ENCODE peak calls at places on chromosomes 16 and 17, in four cellular contexts. K is K562, H is GM12878, O is HCT116. X is an unnamed sample.

GRCh38 chr17:35116845-35117244 is 2.8 kb downstream of the RAD51D start:
- DNase-seq in K (no peak), H (no peak), O (no peak), X (no peak)

GRCh38 chr17:31593806-31594205 is 202.3 kb downstream of the RAB11FIP4 start:
- DNase-seq in K (no peak), H (no peak), O (no peak), X (no peak)

GRCh38 chr17:76138234-76138895 is 2.7 kb downstream of the FOXJ1 start:
- DNase-seq in K (no peak), H (no peak), O (no peak), X (no peak)

GRCh38 chr16:73771196-73771595 is 525.4 kb upstream of the PSMD7 start:
- DNase-seq in K (no peak), H (no peak), O (no peak), X (no peak)

GRCh38 chr16:27625050-27625697 is 75.2 kb downstream of the KATNIP start:
- DNase-seq in K (no peak), H (no peak), O (no peak), X (no peak)

GRCh38 chr16:11429823-11430222 is 84.6 kb downstream of the RMI2 start:
- DNase-seq in K (no peak), H (no peak), O (no peak), X (no peak)

GRCh38 chr17:82095777-82096708 is 2.0 kb downstream of the FASN start:
- DNase-seq in K (no peak), H (no peak), O (no peak), X (no peak)

GRCh38 chr16:65936096-65936495 is 430.4 kb upstream of the CDH5 start:
- DNase-seq in K (no peak), H (no peak), O (no peak), X (no peak)

GRCh38 chr17:72563952-72564351 is 443.1 kb downstream of the SOX9 start:
- DNase-seq in K (no peak), H (no peak), O (no peak), X (no peak)

GRCh38 chr16:87178177-87178863 is 138.9 kb downstream of the C16orf95 start:
- DNase-seq in K (no peak), H (no peak), O (no peak), X (no peak)

GRCh38 chr17:2292100-2292499 is 11.5 kb downstream of the SMG6 start:
- DNase-seq in K (no peak), H (no peak), O (no peak), X (no peak)

GRCh38 chr17:72119280-72119962 is 1.4 kb upstream of the SOX9 start:
- DNase-seq in K (no peak), H (no peak), O (no peak), X (no peak)

GRCh38 chr17:40323317-40323716 is 14.3 kb downstream of the RARA start:
- DNase-seq in K (no peak), H (no peak), O (no peak), X (no peak)

GRCh38 chr17:75103601-75104554 is 5.9 kb upstream of the ARMC7 start:
- DNase-seq in K (no peak), H (no peak), O (no peak), X (no peak)

GRCh38 chr16:57165923-57166322 is 19.9 kb downstream of the PSME3IP1 start:
- DNase-seq in K (no peak), H (no peak), O (no peak), X (no peak)

GRCh38 chr16:11914759-11915643 is 755 bp downstream of the GSPT1 start:
- DNase-seq in K (peak), H (no peak), O (no peak), X (peak)

GRCh38 chr17:62689441-62690167 is 62.1 kb downstream of the MRC2 start:
- DNase-seq in K (no peak), H (no peak), O (no peak), X (no peak)

GRCh38 chr16:12901597-12902436 is at the start of gene SHISA9:
- DNase-seq in K (no peak), H (no peak), O (no peak), X (peak)

GRCh38 chr16:54193656-54194007 is 93.0 kb downstream of the IRX3 start:
- DNase-seq in K (peak), H (peak), O (peak), X (peak)

GRCh38 chr16:12213180-12213579 is 236.6 kb downstream of the SNX29 start:
- DNase-seq in K (no peak), H (no peak), O (no peak), X (no peak)

GRCh38 chr17:70168044-70168978 is 1.0 kb upstream of the KCNJ2 start:
- DNase-seq in K (peak), H (no peak), O (no peak), X (peak)

GRCh38 chr16:57091200-57091989 is 988 bp upstream of the CPNE2 start:
- DNase-seq in K (no peak), H (no peak), O (peak), X (peak)

GRCh38 chr17:42287305-42288077 is 807 bp upstream of the STAT5A start:
- DNase-seq in K (peak), H (peak), O (no peak), X (no peak)

GRCh38 chr16:4420703-4421102 is 4.3 kb upstream of the CORO7 start:
- DNase-seq in K (no peak), H (no peak), O (no peak), X (no peak)

GRCh38 chr17:81713556-81714411 is 1.7 kb downstream of the SLC25A10 start:
- DNase-seq in K (peak), H (no peak), O (no peak), X (no peak)

GRCh38 chr16:57134982-57135381 is 42.6 kb downstream of the CPNE2 start:
- DNase-seq in K (no peak), H (no peak), O (no peak), X (no peak)

GRCh38 chr16:76683051-76683450 is 405.9 kb downstream of the CNTNAP4 start:
- DNase-seq in K (no peak), H (no peak), O (no peak), X (no peak)

GRCh38 chr16:48676836-48677235 is 66.9 kb upstream of the N4BP1 start:
- DNase-seq in K (no peak), H (no peak), O (no peak), X (no peak)
- TF ChIP-seq EGR1 in K (no peak), H (no peak), O (no peak), X (no peak)

DNA sequence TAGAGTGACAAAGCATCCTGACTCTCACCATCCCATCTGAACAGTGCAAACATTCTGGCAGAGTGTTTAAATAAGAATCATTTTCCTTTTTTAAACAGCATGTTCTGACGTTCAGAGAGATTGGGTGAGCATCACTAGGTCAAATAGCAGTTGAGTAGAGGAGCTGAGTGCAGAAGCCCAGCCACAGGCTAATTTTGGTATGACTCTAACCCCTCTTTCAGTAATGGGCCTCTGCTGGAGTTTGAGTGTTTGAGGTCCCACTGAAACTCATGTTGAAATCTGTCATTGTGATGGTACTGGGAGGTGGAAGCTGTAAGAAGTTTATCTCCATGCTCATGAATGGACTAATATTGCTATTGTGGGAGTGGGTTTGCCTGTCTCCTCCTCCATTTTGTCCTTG is 194.4 kb downstream of the SALL1 start:
- DNase-seq in K (no peak), H (no peak), O (no peak), X (no peak)
- TF ChIP-seq EGR1 in K (no peak), H (no peak), O (no peak), X (no peak)

GRCh38 chr17:56675876-56676660 is 82.6 kb downstream of the NOG start:
- DNase-seq in K (no peak), H (no peak), O (no peak), X (no peak)
- TF ChIP-seq EGR1 in K (no peak), H (no peak), O (no peak), X (no peak)

GRCh38 chr16:48491517-48491916 is 106.3 kb upstream of the SIAH1 start:
- DNase-seq in K (no peak), H (no peak), O (no peak), X (no peak)
- TF ChIP-seq EGR1 in K (no peak), H (no peak), O (no peak), X (no peak)

DNA sequence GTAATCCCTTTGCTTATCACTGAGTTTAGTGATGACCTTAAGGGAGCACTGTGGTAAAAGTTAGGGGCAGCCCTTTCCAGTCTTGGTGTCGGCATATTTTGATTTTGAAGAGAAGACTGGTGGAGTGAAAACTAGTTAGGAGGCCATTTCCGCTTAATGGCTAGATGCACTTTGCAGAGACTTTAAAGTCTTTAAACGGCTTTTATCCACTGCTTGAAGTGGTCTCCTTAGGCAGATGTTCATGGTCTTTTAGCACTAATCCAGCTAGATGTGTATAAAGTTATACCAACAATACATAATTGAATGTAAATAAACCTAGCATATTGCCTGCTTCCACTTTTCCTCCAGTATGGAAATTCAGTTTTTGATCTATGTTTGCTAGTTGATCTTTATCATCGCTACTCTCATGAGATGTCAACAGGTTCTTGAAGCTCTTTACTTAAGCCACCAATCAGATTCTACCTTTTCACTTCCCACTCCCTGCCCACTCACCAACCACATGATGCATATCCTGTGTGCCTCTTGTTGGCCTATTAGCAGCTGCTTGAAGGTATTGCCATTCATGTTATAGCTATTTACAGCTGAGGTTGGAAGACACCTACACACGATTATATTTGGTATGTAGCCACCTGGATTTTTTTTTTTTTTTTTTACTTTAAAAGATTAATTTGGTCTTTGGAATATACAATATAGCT is 132.0 kb downstream of the NLK start:
- DNase-seq in K (no peak), H (peak), O (no peak), X (no peak)
- TF ChIP-seq EGR1 in K (peak), H (no peak), O (no peak), X (no peak)

GRCh38 chr16:50547340-50547865 is 793 bp upstream of the NKD1 start:
- DNase-seq in K (peak), H (peak), O (peak), X (peak)
- TF ChIP-seq EGR1 in K (no peak), H (no peak), O (no peak), X (no peak)

GRCh38 chr16:1987198-1987597 is 2.6 kb upstream of the SYNGR3 start:
- DNase-seq in K (no peak), H (no peak), O (no peak), X (no peak)
- TF ChIP-seq EGR1 in K (no peak), H (no peak), O (no peak), X (no peak)

DNA sequence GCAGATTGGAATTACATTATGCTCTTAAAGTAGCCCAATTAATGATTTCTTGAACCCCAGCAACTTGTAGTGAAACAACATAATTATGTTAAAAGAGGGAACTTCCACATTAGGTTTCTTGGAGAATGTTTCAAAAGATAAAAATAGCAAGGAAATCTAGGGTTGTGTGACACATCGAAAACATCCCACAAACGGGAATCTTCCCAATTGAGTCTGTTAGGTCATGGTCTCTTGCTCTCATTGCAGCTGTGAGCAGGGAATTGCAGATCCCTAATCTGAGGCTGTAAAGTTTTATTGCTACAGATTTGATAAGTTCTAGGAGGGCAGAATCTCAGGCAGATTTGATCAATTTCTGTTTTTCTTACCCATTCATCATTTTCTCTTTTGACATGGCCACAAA is 6.7 kb upstream of the LPO start:
- DNase-seq in K (no peak), H (no peak), O (no peak), X (no peak)
- TF ChIP-seq EGR1 in K (no peak), H (no peak), O (no peak), X (no peak)

GRCh38 chr17:78643326-78643725 is 66.1 kb upstream of the DNAH17 start:
- DNase-seq in K (no peak), H (no peak), O (no peak), X (no peak)

GRCh38 chr17:78642707-78643106 is 65.5 kb upstream of the DNAH17 start:
- DNase-seq in K (no peak), H (no peak), O (no peak), X (no peak)

GRCh38 chr17:78640700-78641099 is 63.5 kb upstream of the DNAH17 start:
- DNase-seq in K (no peak), H (no peak), O (no peak), X (no peak)

GRCh38 chr17:78641243-78641642 is 64.0 kb upstream of the DNAH17 start:
- DNase-seq in K (no peak), H (no peak), O (peak), X (no peak)

DNA sequence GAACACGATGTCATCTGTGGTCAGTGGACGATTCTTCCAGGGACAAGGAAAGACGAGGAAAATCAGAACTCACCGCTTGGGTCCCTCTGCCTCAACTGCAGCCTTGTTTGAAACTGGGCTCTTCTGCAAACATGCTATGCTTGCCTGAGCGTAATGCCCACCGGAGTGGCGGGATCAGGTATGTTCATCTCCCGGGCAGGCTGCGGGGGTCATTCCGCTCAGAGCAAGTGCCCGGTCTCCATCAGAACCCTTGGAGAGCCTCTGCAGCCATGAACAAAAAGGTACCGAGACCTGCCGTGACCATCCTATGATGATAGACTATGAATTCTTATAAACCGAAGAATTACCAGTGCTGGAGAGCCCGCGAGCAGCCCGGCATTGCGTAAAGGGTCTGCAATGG is 64.5 kb upstream of the DNAH17 start:
- DNase-seq in K (no peak), H (no peak), O (no peak), X (no peak)
- TF ChIP-seq EGR1 in K (no peak), H (no peak), O (no peak), X (no peak)

GRCh38 chr17:60602871-60603270 is 2.9 kb downstream of the PPM1D start:
- DNase-seq in K (no peak), H (no peak), O (no peak), X (no peak)

GRCh38 chr17:60599620-60600489 is at the start of gene PPM1D:
- DNase-seq in K (peak), H (peak), O (peak), X (peak)

GRCh38 chr17:60600490-60601431 is 768 bp downstream of the PPM1D start:
- DNase-seq in K (peak), H (peak), O (peak), X (peak)

GRCh38 chr17:60602385-60602742 is 2.4 kb downstream of the PPM1D start:
- DNase-seq in K (no peak), H (no peak), O (no peak), X (peak)

GRCh38 chr17:60601443-60602384 is 1.7 kb downstream of the PPM1D start:
- DNase-seq in K (peak), H (peak), O (peak), X (no peak)
- TF ChIP-seq EGR1 in K (no peak), H (no peak), O (no peak), X (no peak)